ENCODE peak calls at places on chromosomes 13 and 19, in eight cellular contexts. One of them, this sample, is unnamed.

GRCh38 chr13:42486711-42487198 is 87.2 kb upstream of the TNFSF11 start:
- DNase-seq in heart right ventricle: no peak
- DNase-seq in colonic mucosa: no peak
- DNase-seq in fibroblast of pulmonary artery: peak; percentile 81
- DNase-seq in Calu3: peak; percentile 18
- DNase-seq in astrocyte of the cerebellum: peak; percentile 67
- DNase-seq in omental fat pad: no peak
- DNase-seq in epithelial cell of esophagus: peak; percentile 92
- DNase-seq in this sample: peak; percentile 8

GRCh38 chr19:5182811-5183210 is 157.8 kb downstream of the PTPRS start:
- DNase-seq in heart right ventricle: no peak
- DNase-seq in colonic mucosa: no peak
- DNase-seq in fibroblast of pulmonary artery: no peak
- DNase-seq in Calu3: no peak
- DNase-seq in astrocyte of the cerebellum: no peak
- DNase-seq in omental fat pad: no peak
- DNase-seq in epithelial cell of esophagus: no peak
- DNase-seq in this sample: no peak

GRCh38 chr19:17095141-17095919 is 19.8 kb downstream of the MYO9B start:
- DNase-seq in heart right ventricle: peak; percentile 55
- DNase-seq in colonic mucosa: peak; percentile 34
- DNase-seq in fibroblast of pulmonary artery: peak; percentile 98
- DNase-seq in Calu3: no peak
- DNase-seq in astrocyte of the cerebellum: no peak
- DNase-seq in omental fat pad: no peak
- DNase-seq in epithelial cell of esophagus: no peak
- DNase-seq in this sample: no peak

GRCh38 chr19:12052571-12053169 is at the start of gene ZNF878:
- DNase-seq in heart right ventricle: peak; percentile 89
- DNase-seq in colonic mucosa: peak; percentile 98
- DNase-seq in fibroblast of pulmonary artery: peak; percentile 84
- DNase-seq in Calu3: peak; percentile 83
- DNase-seq in astrocyte of the cerebellum: peak; percentile 44
- DNase-seq in omental fat pad: peak; percentile 80
- DNase-seq in epithelial cell of esophagus: peak; percentile 66
- DNase-seq in this sample: peak; percentile 47

GRCh38 chr19:17073869-17074627 is 1.2 kb downstream of the HAUS8 start:
- DNase-seq in heart right ventricle: no peak
- DNase-seq in colonic mucosa: peak; percentile 42
- DNase-seq in fibroblast of pulmonary artery: no peak
- DNase-seq in Calu3: no peak
- DNase-seq in astrocyte of the cerebellum: no peak
- DNase-seq in omental fat pad: no peak
- DNase-seq in epithelial cell of esophagus: no peak
- DNase-seq in this sample: no peak

GRCh38 chr13:20136781-20137703 is 23.8 kb downstream of the GJA3 start:
- DNase-seq in heart right ventricle: peak; percentile 29
- DNase-seq in colonic mucosa: peak; percentile 68
- DNase-seq in fibroblast of pulmonary artery: peak; percentile 14
- DNase-seq in Calu3: peak; percentile 71
- DNase-seq in astrocyte of the cerebellum: no peak
- DNase-seq in omental fat pad: no peak
- DNase-seq in epithelial cell of esophagus: peak; percentile 47
- DNase-seq in this sample: no peak

GRCh38 chr19:34428549-34429285 is 536 bp downstream of the UBA2 start:
- DNase-seq in heart right ventricle: peak; percentile 51
- DNase-seq in colonic mucosa: no peak
- DNase-seq in fibroblast of pulmonary artery: peak; percentile 27
- DNase-seq in Calu3: peak; percentile 5
- DNase-seq in astrocyte of the cerebellum: no peak
- DNase-seq in omental fat pad: no peak
- DNase-seq in epithelial cell of esophagus: peak; percentile 58
- DNase-seq in this sample: no peak

GRCh38 chr13:29081036-29081435 is 260.9 kb downstream of the MTUS2 start:
- DNase-seq in heart right ventricle: no peak
- DNase-seq in colonic mucosa: no peak
- DNase-seq in fibroblast of pulmonary artery: no peak
- DNase-seq in Calu3: no peak
- DNase-seq in astrocyte of the cerebellum: no peak
- DNase-seq in omental fat pad: no peak
- DNase-seq in epithelial cell of esophagus: no peak
- DNase-seq in this sample: no peak

GRCh38 chr13:113962386-113962785 is 11.5 kb downstream of the C13orf46 start:
- DNase-seq in heart right ventricle: peak; percentile 1
- DNase-seq in colonic mucosa: no peak
- DNase-seq in fibroblast of pulmonary artery: no peak
- DNase-seq in Calu3: no peak
- DNase-seq in astrocyte of the cerebellum: no peak
- DNase-seq in omental fat pad: no peak
- DNase-seq in epithelial cell of esophagus: no peak
- DNase-seq in this sample: no peak

GRCh38 chr13:99299545-99300341 is 7.5 kb downstream of the GPR183 start:
- DNase-seq in heart right ventricle: no peak
- DNase-seq in colonic mucosa: no peak
- DNase-seq in fibroblast of pulmonary artery: no peak
- DNase-seq in Calu3: no peak
- DNase-seq in astrocyte of the cerebellum: no peak
- DNase-seq in omental fat pad: no peak
- DNase-seq in epithelial cell of esophagus: no peak
- DNase-seq in this sample: no peak

GRCh38 chr19:3269972-3270667 is 45.7 kb downstream of the CELF5 start:
- DNase-seq in heart right ventricle: no peak
- DNase-seq in colonic mucosa: no peak
- DNase-seq in fibroblast of pulmonary artery: no peak
- DNase-seq in Calu3: no peak
- DNase-seq in astrocyte of the cerebellum: no peak
- DNase-seq in omental fat pad: no peak
- DNase-seq in epithelial cell of esophagus: no peak
- DNase-seq in this sample: no peak

GRCh38 chr13:75135325-75135825 is 346.6 kb downstream of the TBC1D4 start:
- DNase-seq in heart right ventricle: no peak
- DNase-seq in colonic mucosa: no peak
- DNase-seq in fibroblast of pulmonary artery: peak; percentile 98
- DNase-seq in Calu3: no peak
- DNase-seq in astrocyte of the cerebellum: peak; percentile 95
- DNase-seq in omental fat pad: no peak
- DNase-seq in epithelial cell of esophagus: peak; percentile 83
- DNase-seq in this sample: peak; percentile 47

DNA sequence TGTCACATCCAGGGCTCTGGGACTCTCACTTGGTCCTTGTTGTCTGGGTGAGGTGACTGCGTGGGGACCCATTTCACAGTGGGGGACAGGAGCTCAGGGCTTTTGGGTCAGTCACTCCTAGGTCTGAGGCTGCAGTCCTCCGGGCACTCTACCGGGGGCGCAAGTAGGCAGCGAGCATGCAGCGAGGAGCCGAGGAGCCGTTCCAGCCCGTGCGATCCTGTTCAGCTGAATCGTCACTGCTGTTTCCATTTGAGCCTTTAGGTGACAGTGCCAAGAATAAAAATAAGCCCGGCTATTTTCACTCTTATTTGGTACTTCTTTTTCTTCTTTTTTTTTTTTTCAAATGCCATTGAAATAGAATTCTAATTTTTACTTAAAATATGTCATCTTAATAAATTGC is 126.5 kb downstream of the ZNF536 start:
- DNase-seq in heart right ventricle: no peak
- DNase-seq in colonic mucosa: no peak
- DNase-seq in fibroblast of pulmonary artery: no peak
- DNase-seq in Calu3: no peak
- DNase-seq in astrocyte of the cerebellum: no peak
- DNase-seq in omental fat pad: no peak
- DNase-seq in epithelial cell of esophagus: no peak
- DNase-seq in this sample: no peak
- TF ChIP-seq CTCF in heart right ventricle: peak; percentile 32
- TF ChIP-seq CTCF in colonic mucosa: no peak
- TF ChIP-seq CTCF in fibroblast of pulmonary artery: no peak
- TF ChIP-seq CTCF in Calu3: no peak
- TF ChIP-seq CTCF in astrocyte of the cerebellum: no peak
- TF ChIP-seq CTCF in omental fat pad: no peak
- TF ChIP-seq CTCF in epithelial cell of esophagus: no peak
- TF ChIP-seq CTCF in this sample: no peak

DNA sequence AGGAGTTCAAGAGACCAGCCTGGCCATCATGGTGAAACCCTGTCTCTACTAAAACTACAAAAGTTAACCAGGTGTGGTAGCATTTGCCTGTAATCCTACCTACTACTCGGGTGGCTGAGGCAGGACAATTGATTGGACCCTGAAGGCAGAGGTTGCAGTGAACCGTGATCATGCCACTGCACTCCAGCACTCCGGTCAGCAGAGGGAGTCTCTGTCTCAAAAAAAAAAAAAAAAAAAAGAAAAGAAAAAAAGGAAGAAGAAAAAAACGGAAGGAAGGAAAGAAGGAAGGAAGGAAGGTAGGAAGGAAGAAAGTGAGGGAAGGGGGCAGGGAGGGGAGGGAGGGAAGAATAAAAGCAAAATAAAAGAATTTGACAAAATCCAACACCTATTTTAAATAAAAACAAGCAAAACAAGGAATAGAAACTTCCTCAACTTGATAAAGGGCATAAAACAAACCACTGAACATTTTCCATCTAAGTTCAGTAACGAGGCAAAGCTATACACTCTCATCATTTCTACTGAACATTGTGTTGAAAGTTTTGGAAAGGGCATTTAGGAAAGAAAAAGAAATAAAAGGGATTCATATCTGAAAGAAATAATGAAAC is 411.6 kb upstream of the SLITRK5 start:
- DNase-seq in heart right ventricle: no peak
- DNase-seq in colonic mucosa: no peak
- DNase-seq in fibroblast of pulmonary artery: no peak
- DNase-seq in Calu3: no peak
- DNase-seq in astrocyte of the cerebellum: no peak
- DNase-seq in omental fat pad: no peak
- DNase-seq in epithelial cell of esophagus: peak; percentile 20
- DNase-seq in this sample: no peak
- TF ChIP-seq CTCF in heart right ventricle: peak; percentile 31
- TF ChIP-seq CTCF in colonic mucosa: no peak
- TF ChIP-seq CTCF in fibroblast of pulmonary artery: peak; percentile 1
- TF ChIP-seq CTCF in Calu3: no peak
- TF ChIP-seq CTCF in astrocyte of the cerebellum: peak; percentile 40
- TF ChIP-seq CTCF in omental fat pad: no peak
- TF ChIP-seq CTCF in epithelial cell of esophagus: peak; percentile 51
- TF ChIP-seq CTCF in this sample: peak; percentile 10

DNA sequence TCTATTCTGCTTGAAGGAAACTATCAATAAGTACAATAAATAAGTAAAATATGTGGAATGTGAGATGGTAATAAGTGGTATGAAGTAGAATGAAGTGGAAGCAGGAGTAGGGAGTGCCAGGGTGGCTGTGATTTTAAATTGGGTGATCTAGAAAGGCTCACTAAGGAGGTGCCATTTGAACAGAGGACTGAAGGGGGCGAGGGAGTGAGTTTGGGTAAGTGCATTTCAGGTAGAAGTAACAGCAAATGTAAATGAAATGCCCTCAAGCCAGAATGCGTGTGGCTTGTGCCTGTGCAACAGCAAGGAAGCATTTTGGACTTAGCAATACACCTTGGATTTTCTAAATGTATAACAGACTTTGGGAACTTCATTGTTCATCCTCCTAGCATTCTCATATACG is 77.1 kb downstream of the CCNA1 start:
- DNase-seq in heart right ventricle: no peak
- DNase-seq in colonic mucosa: no peak
- DNase-seq in fibroblast of pulmonary artery: no peak
- DNase-seq in Calu3: no peak
- DNase-seq in astrocyte of the cerebellum: no peak
- DNase-seq in omental fat pad: no peak
- DNase-seq in epithelial cell of esophagus: no peak
- DNase-seq in this sample: no peak
- TF ChIP-seq CTCF in heart right ventricle: no peak
- TF ChIP-seq CTCF in colonic mucosa: no peak
- TF ChIP-seq CTCF in fibroblast of pulmonary artery: peak; percentile 7
- TF ChIP-seq CTCF in Calu3: no peak
- TF ChIP-seq CTCF in astrocyte of the cerebellum: peak; percentile 19
- TF ChIP-seq CTCF in omental fat pad: no peak
- TF ChIP-seq CTCF in epithelial cell of esophagus: peak; percentile 2
- TF ChIP-seq CTCF in this sample: no peak

GRCh38 chr19:38711726-38712153 is 32.5 kb downstream of the CAPN12 start:
- DNase-seq in heart right ventricle: peak; percentile 60
- DNase-seq in colonic mucosa: no peak
- DNase-seq in fibroblast of pulmonary artery: peak; percentile 69
- DNase-seq in Calu3: no peak
- DNase-seq in astrocyte of the cerebellum: peak; percentile 91
- DNase-seq in omental fat pad: no peak
- DNase-seq in epithelial cell of esophagus: no peak
- DNase-seq in this sample: peak; percentile 86
- TF ChIP-seq CTCF in heart right ventricle: no peak
- TF ChIP-seq CTCF in colonic mucosa: no peak
- TF ChIP-seq CTCF in fibroblast of pulmonary artery: no peak
- TF ChIP-seq CTCF in Calu3: no peak
- TF ChIP-seq CTCF in astrocyte of the cerebellum: no peak
- TF ChIP-seq CTCF in omental fat pad: no peak
- TF ChIP-seq CTCF in epithelial cell of esophagus: no peak
- TF ChIP-seq CTCF in this sample: peak; percentile 6

This sample was measured in AG09319.